ENCODE peak calls at places on chromosomes 12 and 14, in nine cellular contexts. One of them, this sample, is unnamed.
A peak's percentile ranks its signal among the peaks of the same experiment; 100 is the strongest.

GRCh38 chr12:56321027-56321426 is 5.2 kb upstream of the CNPY2 start:
- DNase-seq in thoracic aorta: no peak
- DNase-seq in BJ: no peak
- DNase-seq in ovary: no peak
- DNase-seq in Caco-2: no peak
- DNase-seq in cardiac muscle cell: no peak
- DNase-seq in CD8-positive, alpha-beta T cell: no peak
- DNase-seq in fibroblast of pulmonary artery: no peak
- DNase-seq in lung: no peak
- DNase-seq in this sample: no peak

GRCh38 chr14:33377596-33378390 is 439.1 kb downstream of the NPAS3 start:
- DNase-seq in BJ: no peak
- DNase-seq in fibroblast of pulmonary artery: peak; percentile 3
- DNase-seq in thoracic aorta: no peak
- DNase-seq in CD8-positive, alpha-beta T cell: no peak
- DNase-seq in ovary: no peak
- DNase-seq in cardiac muscle cell: no peak
- DNase-seq in lung: no peak
- DNase-seq in Caco-2: no peak
- DNase-seq in this sample: no peak

GRCh38 chr12:112716099-112717093 is 75.2 kb upstream of the RPH3A start:
- DNase-seq in cardiac muscle cell: peak; percentile 51
- DNase-seq in CD8-positive, alpha-beta T cell: no peak
- DNase-seq in ovary: no peak
- DNase-seq in Caco-2: no peak
- DNase-seq in lung: no peak
- DNase-seq in BJ: no peak
- DNase-seq in fibroblast of pulmonary artery: peak; percentile 1
- DNase-seq in thoracic aorta: no peak
- DNase-seq in this sample: no peak

GRCh38 chr12:94841904-94842610 is 161.4 kb downstream of the NDUFA12 start:
- DNase-seq in fibroblast of pulmonary artery: no peak
- DNase-seq in thoracic aorta: no peak
- DNase-seq in ovary: no peak
- DNase-seq in CD8-positive, alpha-beta T cell: no peak
- DNase-seq in Caco-2: no peak
- DNase-seq in cardiac muscle cell: no peak
- DNase-seq in lung: no peak
- DNase-seq in BJ: no peak
- DNase-seq in this sample: no peak

GRCh38 chr14:81157431-81157830 is 63.3 kb downstream of the GTF2A1 start:
- DNase-seq in CD8-positive, alpha-beta T cell: no peak
- DNase-seq in thoracic aorta: no peak
- DNase-seq in fibroblast of pulmonary artery: no peak
- DNase-seq in Caco-2: no peak
- DNase-seq in ovary: no peak
- DNase-seq in BJ: no peak
- DNase-seq in cardiac muscle cell: no peak
- DNase-seq in lung: no peak
- DNase-seq in this sample: no peak

GRCh38 chr12:94147991-94148840 is at the start of gene PLXNC1:
- DNase-seq in BJ: no peak
- DNase-seq in cardiac muscle cell: peak; percentile 74
- DNase-seq in lung: peak; percentile 68
- DNase-seq in thoracic aorta: no peak
- DNase-seq in Caco-2: peak; percentile 57
- DNase-seq in CD8-positive, alpha-beta T cell: peak; percentile 64
- DNase-seq in fibroblast of pulmonary artery: peak; percentile 57
- DNase-seq in ovary: peak; percentile 68
- DNase-seq in this sample: peak; percentile 75

GRCh38 chr12:65878540-65878939 is 54.3 kb downstream of the HMGA2 start:
- DNase-seq in lung: no peak
- DNase-seq in BJ: no peak
- DNase-seq in CD8-positive, alpha-beta T cell: no peak
- DNase-seq in cardiac muscle cell: no peak
- DNase-seq in fibroblast of pulmonary artery: no peak
- DNase-seq in thoracic aorta: no peak
- DNase-seq in Caco-2: peak; percentile 77
- DNase-seq in ovary: no peak
- DNase-seq in this sample: no peak

GRCh38 chr12:84912191-84913142 is at the start of gene SLC6A15:
- DNase-seq in BJ: no peak
- DNase-seq in cardiac muscle cell: peak; percentile 79
- DNase-seq in CD8-positive, alpha-beta T cell: no peak
- DNase-seq in lung: no peak
- DNase-seq in fibroblast of pulmonary artery: peak; percentile 89
- DNase-seq in thoracic aorta: no peak
- DNase-seq in ovary: peak; percentile 19
- DNase-seq in Caco-2: no peak
- DNase-seq in this sample: peak; percentile 89

GRCh38 chr12:89326260-89327040 is 25.9 kb downstream of the DUSP6 start:
- DNase-seq in fibroblast of pulmonary artery: peak; percentile 18
- DNase-seq in thoracic aorta: no peak
- DNase-seq in BJ: no peak
- DNase-seq in Caco-2: peak; percentile 86
- DNase-seq in CD8-positive, alpha-beta T cell: no peak
- DNase-seq in ovary: no peak
- DNase-seq in lung: no peak
- DNase-seq in cardiac muscle cell: peak; percentile 94
- DNase-seq in this sample: no peak

GRCh38 chr14:24297190-24297964 is 2.2 kb downstream of the DHRS1 start:
- DNase-seq in cardiac muscle cell: peak; percentile 43
- DNase-seq in BJ: no peak
- DNase-seq in thoracic aorta: no peak
- DNase-seq in Caco-2: no peak
- DNase-seq in lung: no peak
- DNase-seq in ovary: no peak
- DNase-seq in fibroblast of pulmonary artery: no peak
- DNase-seq in CD8-positive, alpha-beta T cell: no peak
- DNase-seq in this sample: no peak

GRCh38 chr12:50005150-50005549 is 20.1 kb downstream of the RACGAP1 start:
- DNase-seq in fibroblast of pulmonary artery: no peak
- DNase-seq in Caco-2: no peak
- DNase-seq in CD8-positive, alpha-beta T cell: no peak
- DNase-seq in BJ: no peak
- DNase-seq in lung: no peak
- DNase-seq in ovary: no peak
- DNase-seq in cardiac muscle cell: no peak
- DNase-seq in thoracic aorta: no peak
- DNase-seq in this sample: no peak

GRCh38 chr12:60255044-60255443 is 659.2 kb downstream of the SLC16A7 start:
- DNase-seq in Caco-2: no peak
- DNase-seq in CD8-positive, alpha-beta T cell: no peak
- DNase-seq in BJ: no peak
- DNase-seq in fibroblast of pulmonary artery: no peak
- DNase-seq in cardiac muscle cell: no peak
- DNase-seq in ovary: no peak
- DNase-seq in lung: no peak
- DNase-seq in thoracic aorta: no peak
- DNase-seq in this sample: no peak

GRCh38 chr12:60262378-60262777 is 666.5 kb downstream of the SLC16A7 start:
- DNase-seq in Caco-2: no peak
- DNase-seq in lung: no peak
- DNase-seq in cardiac muscle cell: no peak
- DNase-seq in fibroblast of pulmonary artery: no peak
- DNase-seq in thoracic aorta: no peak
- DNase-seq in CD8-positive, alpha-beta T cell: no peak
- DNase-seq in ovary: no peak
- DNase-seq in BJ: no peak
- DNase-seq in this sample: no peak

GRCh38 chr12:60259241-60259640 is 663.4 kb downstream of the SLC16A7 start:
- DNase-seq in fibroblast of pulmonary artery: no peak
- DNase-seq in CD8-positive, alpha-beta T cell: no peak
- DNase-seq in cardiac muscle cell: no peak
- DNase-seq in thoracic aorta: no peak
- DNase-seq in ovary: no peak
- DNase-seq in BJ: no peak
- DNase-seq in lung: no peak
- DNase-seq in Caco-2: no peak
- DNase-seq in this sample: no peak

GRCh38 chr12:60257063-60257462 is 661.2 kb downstream of the SLC16A7 start:
- DNase-seq in thoracic aorta: no peak
- DNase-seq in Caco-2: peak; percentile 38
- DNase-seq in lung: no peak
- DNase-seq in ovary: no peak
- DNase-seq in cardiac muscle cell: peak; percentile 54
- DNase-seq in fibroblast of pulmonary artery: peak; percentile 68
- DNase-seq in CD8-positive, alpha-beta T cell: no peak
- DNase-seq in BJ: no peak
- DNase-seq in this sample: no peak
- TF ChIP-seq CTCF in thoracic aorta: no peak
- TF ChIP-seq CTCF in Caco-2: peak; percentile 22
- TF ChIP-seq CTCF in lung: no peak
- TF ChIP-seq CTCF in ovary: no peak
- TF ChIP-seq CTCF in cardiac muscle cell: peak; percentile 26
- TF ChIP-seq CTCF in fibroblast of pulmonary artery: peak; percentile 21
- TF ChIP-seq CTCF in CD8-positive, alpha-beta T cell: no peak
- TF ChIP-seq CTCF in BJ: peak; percentile 25
- TF ChIP-seq CTCF in this sample: no peak

GRCh38 chr14:105325716-105326567 is 11.4 kb downstream of the PACS2 start:
- DNase-seq in ovary: no peak
- DNase-seq in lung: no peak
- DNase-seq in BJ: no peak
- DNase-seq in thoracic aorta: no peak
- DNase-seq in cardiac muscle cell: no peak
- DNase-seq in CD8-positive, alpha-beta T cell: no peak
- DNase-seq in Caco-2: no peak
- DNase-seq in fibroblast of pulmonary artery: no peak
- DNase-seq in this sample: no peak
- TF ChIP-seq CTCF in ovary: no peak
- TF ChIP-seq CTCF in lung: no peak
- TF ChIP-seq CTCF in BJ: no peak
- TF ChIP-seq CTCF in thoracic aorta: no peak
- TF ChIP-seq CTCF in cardiac muscle cell: no peak
- TF ChIP-seq CTCF in CD8-positive, alpha-beta T cell: no peak
- TF ChIP-seq CTCF in Caco-2: no peak
- TF ChIP-seq CTCF in fibroblast of pulmonary artery: no peak
- TF ChIP-seq CTCF in this sample: no peak

DNA sequence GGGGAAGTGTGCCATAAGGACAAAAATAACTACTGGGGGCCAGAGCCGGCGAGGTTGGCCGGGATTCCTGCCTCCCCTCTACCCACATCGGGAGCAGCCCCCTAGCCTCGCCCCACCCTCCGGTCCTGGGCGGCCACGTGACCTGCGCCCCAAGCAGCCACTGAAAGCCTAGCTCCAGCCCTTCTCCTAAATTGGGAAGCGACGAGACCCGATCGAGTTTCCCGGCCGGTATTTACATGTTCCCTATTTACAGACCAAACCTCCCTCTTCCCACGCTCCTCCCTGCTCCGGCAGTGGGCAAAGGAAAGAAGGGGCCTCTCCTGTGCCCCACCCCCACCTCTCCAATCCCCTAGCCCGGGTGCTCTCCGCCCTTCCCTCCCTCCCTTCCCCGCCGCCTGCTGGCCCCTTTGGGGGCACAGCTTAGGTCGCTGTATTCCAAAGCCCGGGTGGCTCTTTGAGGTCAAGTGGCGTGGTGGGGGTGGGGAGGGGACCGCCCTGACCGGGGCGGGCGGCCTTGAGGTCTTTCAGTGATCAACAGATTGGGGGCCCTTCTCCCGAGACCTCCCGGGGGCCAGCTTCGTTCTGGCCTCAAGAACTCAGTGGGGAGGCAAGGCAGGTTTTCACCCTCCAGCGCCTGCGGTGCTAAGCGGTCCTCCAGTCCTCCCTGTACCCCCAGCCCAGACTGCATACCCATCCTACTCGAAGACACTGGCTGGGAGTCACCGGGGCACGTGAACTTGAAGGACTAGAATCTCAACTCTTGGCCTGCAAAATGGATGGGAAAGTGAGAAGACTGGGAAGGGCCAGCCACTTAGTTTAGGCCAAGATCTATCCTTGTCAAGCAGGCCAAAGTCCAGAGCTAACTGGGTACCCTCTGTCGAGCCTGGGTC is 6.3 kb upstream of the CTDSP2 start:
- DNase-seq in cardiac muscle cell: peak; percentile 97
- DNase-seq in BJ: no peak
- DNase-seq in Caco-2: no peak
- DNase-seq in thoracic aorta: no peak
- DNase-seq in ovary: peak; percentile 73
- DNase-seq in CD8-positive, alpha-beta T cell: no peak
- DNase-seq in fibroblast of pulmonary artery: no peak
- DNase-seq in lung: peak; percentile 52
- DNase-seq in this sample: peak; percentile 76
- TF ChIP-seq CTCF in cardiac muscle cell: peak; percentile 31
- TF ChIP-seq CTCF in BJ: peak; percentile 28
- TF ChIP-seq CTCF in Caco-2: no peak
- TF ChIP-seq CTCF in thoracic aorta: peak; percentile 55
- TF ChIP-seq CTCF in ovary: no peak
- TF ChIP-seq CTCF in CD8-positive, alpha-beta T cell: no peak
- TF ChIP-seq CTCF in fibroblast of pulmonary artery: no peak
- TF ChIP-seq CTCF in lung: no peak
- TF ChIP-seq CTCF in this sample: peak; percentile 65

GRCh38 chr14:54207075-54207474 is 189.7 kb upstream of the CDKN3 start:
- DNase-seq in CD8-positive, alpha-beta T cell: no peak
- DNase-seq in Caco-2: no peak
- DNase-seq in thoracic aorta: no peak
- DNase-seq in lung: no peak
- DNase-seq in cardiac muscle cell: no peak
- DNase-seq in ovary: no peak
- DNase-seq in BJ: no peak
- DNase-seq in fibroblast of pulmonary artery: no peak
- DNase-seq in this sample: no peak

GRCh38 chr14:54207476-54207875 is 189.3 kb upstream of the CDKN3 start:
- DNase-seq in thoracic aorta: no peak
- DNase-seq in cardiac muscle cell: no peak
- DNase-seq in BJ: no peak
- DNase-seq in Caco-2: no peak
- DNase-seq in lung: no peak
- DNase-seq in ovary: no peak
- DNase-seq in fibroblast of pulmonary artery: no peak
- DNase-seq in CD8-positive, alpha-beta T cell: no peak
- DNase-seq in this sample: no peak

GRCh38 chr14:54207991-54208520 is 188.8 kb upstream of the CDKN3 start:
- DNase-seq in cardiac muscle cell: no peak
- DNase-seq in ovary: no peak
- DNase-seq in fibroblast of pulmonary artery: no peak
- DNase-seq in thoracic aorta: no peak
- DNase-seq in Caco-2: no peak
- DNase-seq in CD8-positive, alpha-beta T cell: no peak
- DNase-seq in lung: no peak
- DNase-seq in BJ: no peak
- DNase-seq in this sample: no peak

GRCh38 chr14:54209501-54210231 is 187.1 kb upstream of the CDKN3 start:
- DNase-seq in fibroblast of pulmonary artery: no peak
- DNase-seq in CD8-positive, alpha-beta T cell: no peak
- DNase-seq in ovary: no peak
- DNase-seq in Caco-2: no peak
- DNase-seq in BJ: no peak
- DNase-seq in thoracic aorta: no peak
- DNase-seq in lung: no peak
- DNase-seq in cardiac muscle cell: no peak
- DNase-seq in this sample: no peak

DNA sequence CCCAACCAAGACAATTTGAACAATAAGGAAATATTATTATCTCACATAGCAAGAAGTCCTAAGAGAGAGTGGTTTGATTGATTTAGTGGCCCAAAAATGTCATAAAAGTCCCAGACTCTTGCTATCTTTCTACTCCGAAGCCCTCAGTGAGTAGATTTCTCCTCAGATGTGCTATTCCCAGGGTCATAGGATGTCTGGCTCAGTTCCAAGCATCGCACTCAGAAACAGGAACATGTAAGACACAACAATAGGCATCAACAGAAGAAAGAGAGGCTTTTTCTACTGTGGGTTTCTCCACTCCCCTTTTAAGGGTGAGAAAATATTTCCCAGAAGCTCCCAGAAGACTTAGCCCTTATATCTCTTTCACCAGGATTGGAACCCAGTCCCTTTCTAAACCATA is 188.1 kb upstream of the CDKN3 start:
- DNase-seq in lung: no peak
- DNase-seq in BJ: no peak
- DNase-seq in fibroblast of pulmonary artery: no peak
- DNase-seq in cardiac muscle cell: no peak
- DNase-seq in CD8-positive, alpha-beta T cell: no peak
- DNase-seq in ovary: no peak
- DNase-seq in thoracic aorta: no peak
- DNase-seq in Caco-2: no peak
- DNase-seq in this sample: no peak
- TF ChIP-seq CTCF in lung: no peak
- TF ChIP-seq CTCF in BJ: no peak
- TF ChIP-seq CTCF in fibroblast of pulmonary artery: no peak
- TF ChIP-seq CTCF in cardiac muscle cell: no peak
- TF ChIP-seq CTCF in CD8-positive, alpha-beta T cell: no peak
- TF ChIP-seq CTCF in ovary: no peak
- TF ChIP-seq CTCF in thoracic aorta: no peak
- TF ChIP-seq CTCF in Caco-2: no peak
- TF ChIP-seq CTCF in this sample: no peak